ENCODE peak calls at places on chromosomes 16 and 17, in four cellular contexts. One of them, this sample, is unnamed.

GRCh38 chr17:3765981-3766380 is 35.0 kb downstream of the ITGAE start:
- DNase-seq in astrocyte of the spinal cord: no peak
- DNase-seq in activated B cell treated with CpG ODN at 0.5 μM for 24 hours: no peak
- DNase-seq in body of pancreas: no peak
- DNase-seq in this sample: no peak

GRCh38 chr17:7993972-7994589 is 8.3 kb upstream of the GUCY2D start:
- DNase-seq in astrocyte of the spinal cord: no peak
- DNase-seq in activated B cell treated with CpG ODN at 0.5 μM for 24 hours: no peak
- DNase-seq in body of pancreas: no peak
- DNase-seq in this sample: no peak

GRCh38 chr16:15966420-15967222 is 17.2 kb downstream of the ABCC1 start:
- DNase-seq in astrocyte of the spinal cord: peak; percentile 77
- DNase-seq in activated B cell treated with CpG ODN at 0.5 μM for 24 hours: no peak
- DNase-seq in body of pancreas: no peak
- DNase-seq in this sample: no peak

GRCh38 chr16:525123-525519 is 2.4 kb upstream of the CAPN15 start:
- DNase-seq in astrocyte of the spinal cord: no peak
- DNase-seq in activated B cell treated with CpG ODN at 0.5 μM for 24 hours: no peak
- DNase-seq in body of pancreas: no peak
- DNase-seq in this sample: no peak

GRCh38 chr17:61159415-61159814 is 240.2 kb upstream of the TBX2 start:
- DNase-seq in astrocyte of the spinal cord: peak; percentile 8
- DNase-seq in activated B cell treated with CpG ODN at 0.5 μM for 24 hours: no peak
- DNase-seq in body of pancreas: no peak
- DNase-seq in this sample: no peak

GRCh38 chr16:11394593-11394960 is 49.3 kb downstream of the RMI2 start:
- DNase-seq in astrocyte of the spinal cord: no peak
- DNase-seq in activated B cell treated with CpG ODN at 0.5 μM for 24 hours: no peak
- DNase-seq in body of pancreas: no peak
- DNase-seq in this sample: no peak

GRCh38 chr16:66199189-66199588 is 167.3 kb upstream of the CDH5 start:
- DNase-seq in astrocyte of the spinal cord: peak; percentile 19
- DNase-seq in activated B cell treated with CpG ODN at 0.5 μM for 24 hours: no peak
- DNase-seq in body of pancreas: no peak
- DNase-seq in this sample: no peak

GRCh38 chr17:3040882-3041281 is 22.5 kb downstream of the OR1D5 start:
- DNase-seq in astrocyte of the spinal cord: no peak
- DNase-seq in activated B cell treated with CpG ODN at 0.5 μM for 24 hours: no peak
- DNase-seq in body of pancreas: no peak
- DNase-seq in this sample: no peak

GRCh38 chr16:13036600-13036999 is 135.2 kb downstream of the SHISA9 start:
- DNase-seq in astrocyte of the spinal cord: peak; percentile 47
- DNase-seq in activated B cell treated with CpG ODN at 0.5 μM for 24 hours: no peak
- DNase-seq in body of pancreas: peak; percentile 55
- DNase-seq in this sample: no peak

GRCh38 chr16:30077656-30078055 is 1.9 kb downstream of the PPP4C start:
- DNase-seq in astrocyte of the spinal cord: no peak
- DNase-seq in activated B cell treated with CpG ODN at 0.5 μM for 24 hours: no peak
- DNase-seq in body of pancreas: no peak
- DNase-seq in this sample: no peak

GRCh38 chr16:81996664-81997529 is 14.4 kb downstream of the SDR42E1 start:
- DNase-seq in astrocyte of the spinal cord: peak; percentile 56
- DNase-seq in activated B cell treated with CpG ODN at 0.5 μM for 24 hours: no peak
- DNase-seq in body of pancreas: no peak
- DNase-seq in this sample: no peak

GRCh38 chr16:50151322-50151721 is 1.8 kb upstream of the TENT4B start:
- DNase-seq in astrocyte of the spinal cord: no peak
- DNase-seq in activated B cell treated with CpG ODN at 0.5 μM for 24 hours: no peak
- DNase-seq in body of pancreas: no peak
- DNase-seq in this sample: no peak

GRCh38 chr17:80389011-80389995 is 25.7 kb upstream of the ENDOV start:
- DNase-seq in astrocyte of the spinal cord: peak; percentile 5
- DNase-seq in activated B cell treated with CpG ODN at 0.5 μM for 24 hours: no peak
- DNase-seq in body of pancreas: no peak
- DNase-seq in this sample: no peak

GRCh38 chr16:59252317-59252716 is 518.2 kb upstream of the GOT2 start:
- DNase-seq in astrocyte of the spinal cord: no peak
- DNase-seq in activated B cell treated with CpG ODN at 0.5 μM for 24 hours: no peak
- DNase-seq in body of pancreas: no peak
- DNase-seq in this sample: no peak

GRCh38 chr16:9364721-9365693 is 273.6 kb downstream of the HAPSTR1 start:
- DNase-seq in astrocyte of the spinal cord: no peak
- DNase-seq in activated B cell treated with CpG ODN at 0.5 μM for 24 hours: no peak
- DNase-seq in body of pancreas: peak; percentile 94
- DNase-seq in this sample: no peak

GRCh38 chr16:11572301-11572995 is 14.3 kb downstream of the LITAF start:
- DNase-seq in astrocyte of the spinal cord: no peak
- DNase-seq in activated B cell treated with CpG ODN at 0.5 μM for 24 hours: no peak
- DNase-seq in body of pancreas: no peak
- DNase-seq in this sample: peak; percentile 57

GRCh38 chr16:23607740-23608139 is 11.6 kb upstream of the NDUFAB1 start:
- DNase-seq in astrocyte of the spinal cord: no peak
- DNase-seq in activated B cell treated with CpG ODN at 0.5 μM for 24 hours: no peak
- DNase-seq in body of pancreas: no peak
- DNase-seq in this sample: no peak

GRCh38 chr16:87615621-87616041 is 13.3 kb downstream of the JPH3 start:
- DNase-seq in astrocyte of the spinal cord: no peak
- DNase-seq in activated B cell treated with CpG ODN at 0.5 μM for 24 hours: no peak
- DNase-seq in body of pancreas: no peak
- DNase-seq in this sample: no peak

GRCh38 chr17:80926601-80927250 is 64.9 kb upstream of the CHMP6 start:
- DNase-seq in astrocyte of the spinal cord: no peak
- DNase-seq in activated B cell treated with CpG ODN at 0.5 μM for 24 hours: no peak
- DNase-seq in body of pancreas: no peak
- DNase-seq in this sample: no peak

GRCh38 chr16:48433849-48434530 is 48.8 kb upstream of the SIAH1 start:
- DNase-seq in astrocyte of the spinal cord: no peak
- DNase-seq in activated B cell treated with CpG ODN at 0.5 μM for 24 hours: no peak
- DNase-seq in body of pancreas: no peak
- DNase-seq in this sample: no peak

GRCh38 chr17:64403881-64404460 is 13.3 kb upstream of the PECAM1 start:
- DNase-seq in astrocyte of the spinal cord: no peak
- DNase-seq in activated B cell treated with CpG ODN at 0.5 μM for 24 hours: no peak
- DNase-seq in body of pancreas: no peak
- DNase-seq in this sample: no peak

GRCh38 chr16:69500496-69500895 is 65.3 kb upstream of the NFAT5 start:
- DNase-seq in astrocyte of the spinal cord: no peak
- DNase-seq in activated B cell treated with CpG ODN at 0.5 μM for 24 hours: no peak
- DNase-seq in body of pancreas: no peak
- DNase-seq in this sample: no peak

DNA sequence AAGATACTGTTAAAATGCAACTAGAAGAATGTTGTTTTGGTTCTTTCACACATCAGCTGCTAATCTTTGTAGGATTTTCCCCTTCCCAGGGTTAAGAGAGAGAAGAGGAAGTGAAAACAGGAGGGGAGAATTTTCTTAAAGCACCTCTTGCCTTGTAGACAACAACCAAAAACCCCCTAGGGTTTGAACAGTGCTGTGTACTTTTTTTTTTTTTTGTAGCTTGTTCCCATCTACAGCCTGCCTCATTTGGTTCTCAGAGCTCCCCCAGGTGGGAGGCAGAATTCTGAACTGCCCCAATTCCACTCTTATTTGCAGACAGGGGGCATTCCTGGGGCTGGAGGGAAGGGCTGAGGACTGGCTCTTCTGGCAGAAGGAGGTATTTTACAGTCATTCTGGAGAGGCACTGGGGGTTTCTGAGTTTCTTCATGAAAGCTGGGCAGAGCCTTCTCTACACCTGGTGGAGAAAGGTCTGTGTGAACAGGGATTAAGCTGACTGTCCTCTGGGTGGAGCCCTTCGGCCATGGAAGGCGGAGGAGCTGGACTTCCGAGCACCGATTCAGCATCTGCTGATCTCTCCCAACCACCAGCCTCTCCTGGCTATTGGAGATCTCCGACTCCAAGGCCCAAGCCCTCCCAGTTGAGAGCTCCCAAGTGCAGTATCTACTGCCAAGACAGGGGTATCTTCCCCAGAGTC is 32.2 kb downstream of the SMARCE1 start:
- DNase-seq in astrocyte of the spinal cord: peak; percentile 34
- DNase-seq in activated B cell treated with CpG ODN at 0.5 μM for 24 hours: peak; percentile 58
- DNase-seq in body of pancreas: peak; percentile 41
- DNase-seq in this sample: peak; percentile 71
- TF ChIP-seq CTCF in astrocyte of the spinal cord: peak; percentile 55
- TF ChIP-seq CTCF in activated B cell treated with CpG ODN at 0.5 μM for 24 hours: no peak
- TF ChIP-seq CTCF in body of pancreas: no peak
- TF ChIP-seq CTCF in this sample: no peak

GRCh38 chr16:56793504-56793903 is 63.6 kb downstream of the NUP93 start:
- DNase-seq in astrocyte of the spinal cord: peak; percentile 53
- DNase-seq in activated B cell treated with CpG ODN at 0.5 μM for 24 hours: no peak
- DNase-seq in body of pancreas: no peak
- DNase-seq in this sample: no peak
- TF ChIP-seq CTCF in astrocyte of the spinal cord: peak; percentile 60
- TF ChIP-seq CTCF in activated B cell treated with CpG ODN at 0.5 μM for 24 hours: no peak
- TF ChIP-seq CTCF in body of pancreas: peak; percentile 15
- TF ChIP-seq CTCF in this sample: no peak

GRCh38 chr17:45284176-45285140 is 22.6 kb upstream of the SPATA32 start:
- DNase-seq in astrocyte of the spinal cord: no peak
- DNase-seq in activated B cell treated with CpG ODN at 0.5 μM for 24 hours: no peak
- DNase-seq in body of pancreas: no peak
- DNase-seq in this sample: peak; percentile 48
- TF ChIP-seq CTCF in astrocyte of the spinal cord: peak; percentile 36
- TF ChIP-seq CTCF in activated B cell treated with CpG ODN at 0.5 μM for 24 hours: no peak
- TF ChIP-seq CTCF in body of pancreas: peak; percentile 12
- TF ChIP-seq CTCF in this sample: no peak

DNA sequence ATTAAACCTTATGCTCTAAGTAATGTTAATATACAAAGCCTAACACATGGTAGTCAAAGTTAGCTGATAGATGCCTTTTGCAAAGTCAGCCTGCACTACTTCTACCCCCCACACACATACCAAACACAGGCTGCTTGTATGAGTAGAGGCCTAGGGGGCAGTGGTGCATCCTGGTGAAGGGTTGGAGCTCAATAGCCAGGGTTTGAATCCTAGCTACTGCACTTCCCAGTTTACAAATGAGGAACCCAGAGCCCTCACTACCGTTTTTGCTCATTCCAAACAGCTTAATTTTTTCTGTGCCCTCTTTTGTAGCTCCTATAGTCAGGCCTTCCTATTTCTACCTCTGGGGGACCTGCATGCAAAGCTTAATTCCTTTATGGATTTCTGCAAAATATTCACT is 18.9 kb upstream of the HYDIN start:
- DNase-seq in astrocyte of the spinal cord: no peak
- DNase-seq in activated B cell treated with CpG ODN at 0.5 μM for 24 hours: no peak
- DNase-seq in body of pancreas: no peak
- DNase-seq in this sample: no peak
- TF ChIP-seq CTCF in astrocyte of the spinal cord: no peak
- TF ChIP-seq CTCF in activated B cell treated with CpG ODN at 0.5 μM for 24 hours: no peak
- TF ChIP-seq CTCF in body of pancreas: no peak
- TF ChIP-seq CTCF in this sample: no peak

DNA sequence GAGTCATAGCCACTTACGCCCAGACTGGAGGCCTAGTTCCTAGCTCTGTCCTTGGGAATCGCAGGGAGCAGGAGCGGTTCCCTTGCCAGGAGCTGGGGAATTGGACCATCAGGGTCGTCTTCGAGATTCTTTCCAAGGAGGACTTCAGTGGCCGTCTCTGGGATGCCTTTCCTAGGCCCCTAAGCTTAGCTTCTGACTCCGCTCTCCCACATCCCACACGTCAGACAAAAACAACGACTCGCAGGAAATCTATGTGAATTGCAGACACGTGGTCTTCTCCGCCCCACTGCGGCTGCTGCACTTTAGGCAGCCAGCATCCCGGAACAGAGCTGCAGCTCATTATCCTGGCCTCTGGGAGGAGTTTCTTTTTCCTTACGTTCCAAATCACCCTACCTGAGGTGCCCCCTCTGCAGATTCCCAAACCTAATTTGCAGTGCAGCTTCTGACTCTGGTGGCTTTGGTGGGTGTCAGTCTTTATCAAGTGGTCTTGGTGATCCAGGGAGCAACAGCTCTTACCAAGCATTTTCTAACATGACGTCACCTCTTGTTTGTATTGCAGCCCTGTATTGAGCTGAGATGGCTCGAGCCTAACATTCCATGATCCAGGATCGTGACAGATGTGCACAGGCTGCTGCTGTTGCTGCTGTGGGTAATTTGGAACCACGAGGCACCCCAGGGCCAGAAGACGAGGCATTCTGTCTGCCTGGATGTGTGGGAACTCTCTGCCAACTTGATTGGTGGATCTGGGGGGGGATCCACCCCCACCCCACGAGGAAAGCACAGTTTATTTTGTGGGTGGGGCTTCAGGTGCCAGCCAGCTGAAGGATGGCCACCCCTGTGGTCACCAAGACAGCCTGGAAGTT is 1.1 kb downstream of the KATNB1 start:
- DNase-seq in astrocyte of the spinal cord: peak; percentile 73
- DNase-seq in activated B cell treated with CpG ODN at 0.5 μM for 24 hours: no peak
- DNase-seq in body of pancreas: no peak
- DNase-seq in this sample: peak; percentile 54
- TF ChIP-seq CTCF in astrocyte of the spinal cord: peak; percentile 32
- TF ChIP-seq CTCF in activated B cell treated with CpG ODN at 0.5 μM for 24 hours: no peak
- TF ChIP-seq CTCF in body of pancreas: no peak
- TF ChIP-seq CTCF in this sample: no peak

GRCh38 chr17:29005936-29006438 is at the start of gene SEZ6:
- DNase-seq in astrocyte of the spinal cord: peak; percentile 55
- DNase-seq in activated B cell treated with CpG ODN at 0.5 μM for 24 hours: peak; percentile 52
- DNase-seq in body of pancreas: peak; percentile 82
- DNase-seq in this sample: no peak
- TF ChIP-seq CTCF in astrocyte of the spinal cord: no peak
- TF ChIP-seq CTCF in activated B cell treated with CpG ODN at 0.5 μM for 24 hours: no peak
- TF ChIP-seq CTCF in body of pancreas: no peak
- TF ChIP-seq CTCF in this sample: no peak

GRCh38 chr16:67406111-67406593 is 10.1 kb downstream of the ZDHHC1 start:
- DNase-seq in astrocyte of the spinal cord: peak; percentile 58
- DNase-seq in activated B cell treated with CpG ODN at 0.5 μM for 24 hours: no peak
- DNase-seq in body of pancreas: no peak
- DNase-seq in this sample: no peak
- TF ChIP-seq CTCF in astrocyte of the spinal cord: no peak
- TF ChIP-seq CTCF in activated B cell treated with CpG ODN at 0.5 μM for 24 hours: no peak
- TF ChIP-seq CTCF in body of pancreas: no peak
- TF ChIP-seq CTCF in this sample: no peak

DNA sequence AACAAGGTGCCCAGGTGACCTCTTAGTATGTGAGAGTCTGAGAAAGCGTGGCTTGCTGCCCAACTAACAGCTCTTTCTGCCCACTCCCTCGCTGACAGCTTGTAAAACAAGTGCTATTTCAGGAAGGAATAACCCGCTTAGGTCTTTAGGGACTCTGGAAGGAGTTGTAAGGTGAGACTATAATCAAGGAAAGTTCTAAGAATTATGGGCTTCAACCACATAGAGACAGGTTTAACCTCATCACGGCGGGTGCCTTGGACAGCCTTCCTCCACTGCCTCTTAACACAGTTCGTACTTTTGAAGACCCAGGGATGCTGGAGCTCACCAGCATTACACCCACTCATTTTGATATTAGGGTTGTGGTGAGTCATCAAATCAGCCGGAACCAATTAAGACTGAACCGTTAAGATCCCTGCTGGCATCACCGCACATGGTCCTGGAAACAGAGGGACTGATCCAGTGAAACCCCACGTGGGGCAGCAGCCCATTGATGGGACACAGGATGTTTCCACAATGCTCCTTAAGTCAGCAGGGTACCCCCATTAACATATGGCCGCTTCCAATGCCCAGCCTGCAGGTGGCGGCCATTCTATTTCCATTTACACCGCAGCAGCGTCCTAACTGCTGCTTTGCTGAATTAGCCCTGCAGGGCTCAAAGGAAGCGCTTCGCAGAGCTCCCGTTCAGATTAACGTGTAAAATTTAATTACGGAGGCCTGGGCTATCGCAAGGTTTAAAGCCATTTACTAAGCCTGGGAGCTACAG is 176.6 kb upstream of the SDK2 start:
- DNase-seq in astrocyte of the spinal cord: peak; percentile 0
- DNase-seq in activated B cell treated with CpG ODN at 0.5 μM for 24 hours: no peak
- DNase-seq in body of pancreas: no peak
- DNase-seq in this sample: no peak
- TF ChIP-seq CTCF in astrocyte of the spinal cord: no peak
- TF ChIP-seq CTCF in activated B cell treated with CpG ODN at 0.5 μM for 24 hours: no peak
- TF ChIP-seq CTCF in body of pancreas: no peak
- TF ChIP-seq CTCF in this sample: no peak

This sample was measured in CD8-positive, alpha-beta T cell.